ENCODE peak calls at places on chromosomes 3 and 15, in ten cellular contexts. K is thyroid gland, J is ovary, P is uterus, H is Peyer's patch, E is sigmoid colon, T is breast epithelium, D is HCT116, V is upper lobe of left lung, I is stomach. U is an unnamed sample.
A peak's percentile ranks its signal among the peaks of the same experiment; 100 is the strongest.

GRCh38 chr3:9901967-9902366 is 681 bp upstream of the IL17RE start:
- DNase-seq in K (no peak), J (no peak), P (no peak), H (no peak), E (no peak), T (no peak), D (no peak), V (no peak), I (no peak), U (no peak)

GRCh38 chr15:41734079-41734478 is 40.2 kb upstream of the MAPKBP1 start:
- DNase-seq in K (no peak), J (no peak), P (no peak), H (no peak), E (no peak), T (no peak), D (no peak), V (no peak), I (no peak), U (no peak)

GRCh38 chr3:105006164-105006563 is 360.5 kb upstream of the ALCAM start:
- DNase-seq in K (no peak), J (no peak), P (no peak), H (no peak), E (no peak), T (no peak), D (no peak), V (no peak), I (no peak), U (no peak)

GRCh38 chr3:160981217-160981938 is 123.8 kb downstream of the B3GALNT1 start:
- DNase-seq in K (no peak), J (no peak), P (no peak), H (peak; percentile 16), E (no peak), T (no peak), D (no peak), V (peak; percentile 50), I (no peak), U (no peak)

GRCh38 chr3:142931222-142931621 is 32.3 kb downstream of the PAQR9 start:
- DNase-seq in K (no peak), J (no peak), P (no peak), H (no peak), E (no peak), T (no peak), D (no peak), V (no peak), I (no peak), U (no peak)

GRCh38 chr3:153113553-153113952 is 48.5 kb upstream of the RAP2B start:
- DNase-seq in K (no peak), J (no peak), P (no peak), H (no peak), E (no peak), T (no peak), D (no peak), V (no peak), I (no peak), U (no peak)

GRCh38 chr3:113277414-113277813 is 66.1 kb downstream of the BOC start:
- DNase-seq in K (no peak), J (no peak), P (no peak), H (no peak), E (no peak), T (no peak), D (no peak), V (no peak), I (no peak), U (no peak)

GRCh38 chr3:13323822-13324221 is 96.3 kb downstream of the NUP210 start:
- DNase-seq in K (no peak), J (no peak), P (no peak), H (no peak), E (no peak), T (no peak), D (no peak), V (no peak), I (no peak), U (no peak)

GRCh38 chr3:95815828-95816227 is 998.6 kb upstream of the EPHA6 start:
- DNase-seq in K (no peak), J (no peak), P (no peak), H (no peak), E (no peak), T (no peak), D (no peak), V (no peak), I (no peak), U (no peak)

GRCh38 chr3:171267089-171267488 is 193.1 kb downstream of the TNIK start:
- DNase-seq in K (peak; percentile 36), J (no peak), P (no peak), H (no peak), E (no peak), T (no peak), D (no peak), V (no peak), I (no peak), U (no peak)
- TF ChIP-seq POLR2A in K (no peak), J (no peak), P (no peak), H (no peak), E (no peak), T (no peak), D (no peak), V (no peak), I (no peak), U (no peak)

DNA sequence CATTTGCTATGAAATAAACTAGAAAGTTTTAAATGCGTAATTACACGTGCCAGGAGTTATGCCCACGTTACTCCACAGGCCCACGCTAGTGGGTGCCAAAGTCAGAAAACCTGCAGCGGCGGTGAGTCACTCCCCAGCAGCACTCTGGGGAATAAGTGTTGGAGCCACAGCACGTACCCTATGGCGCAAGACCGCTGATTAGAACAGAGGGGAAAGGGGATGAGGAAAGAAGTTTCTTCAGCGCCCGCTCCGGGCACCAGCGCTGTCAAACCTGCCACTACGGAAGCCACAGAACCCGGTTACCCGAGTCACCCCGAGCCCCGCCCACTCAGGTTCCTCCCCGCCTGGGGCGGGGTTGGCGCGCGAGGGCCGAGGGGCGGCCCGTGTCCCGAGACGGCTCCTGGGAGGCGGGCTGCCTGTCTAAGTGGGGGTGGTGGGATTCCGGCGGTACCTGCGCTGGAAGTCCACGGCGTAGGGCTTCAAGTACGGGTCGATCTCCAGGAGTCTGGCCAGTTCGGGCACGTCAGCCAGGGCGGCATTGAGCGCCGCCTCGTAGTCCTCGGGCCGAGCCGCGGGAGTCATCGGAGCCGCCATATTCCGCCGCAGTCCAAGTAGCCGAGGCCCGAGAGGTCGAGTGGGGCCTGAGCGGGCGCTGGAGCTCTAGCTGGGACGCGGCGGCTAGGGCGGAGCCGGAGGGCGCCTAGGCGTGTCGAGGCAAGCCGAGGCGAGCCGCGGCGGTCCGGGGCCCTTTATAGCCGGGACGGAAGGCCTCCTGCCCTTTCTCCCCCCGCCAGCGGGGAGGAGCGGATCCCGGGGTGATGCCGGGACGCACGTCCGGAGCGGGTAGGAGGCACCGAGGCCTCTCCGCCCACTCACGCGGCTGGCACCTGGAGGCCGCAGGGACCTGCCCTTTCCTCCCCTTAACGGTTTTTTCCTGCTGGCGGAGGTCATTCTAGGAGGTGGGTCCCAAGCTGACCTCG is at the start of gene GBE1:
- DNase-seq in K (peak; percentile 92), J (peak; percentile 88), P (peak; percentile 93), H (peak; percentile 90), E (peak; percentile 96), T (peak; percentile 87), D (peak; percentile 71), V (peak; percentile 97), I (peak; percentile 93), U (peak; percentile 93)
- TF ChIP-seq CTCF in K (peak; percentile 23), J (peak; percentile 45), P (peak; percentile 28), H (peak; percentile 46), E (peak; percentile 13), T (peak; percentile 41), D (peak; percentile 36), V (peak; percentile 37), I (no peak), U (no peak)

GRCh38 chr15:63049747-63050439 is 7.3 kb downstream of the TPM1 start:
- DNase-seq in K (no peak), J (no peak), P (no peak), H (no peak), E (no peak), T (no peak), D (no peak), V (no peak), I (no peak), U (no peak)
- H3K27ac ChIP-seq in K (peak overlapping the region; percentile 92), J (peak overlapping the region; percentile 16), P (peak overlapping the region; percentile 97), H (peak overlapping the region; percentile 97), E (peak overlapping the region; percentile 98), T (peak overlapping the region; percentile 93), D (no peak overlapping the region), V (peak overlapping the region; percentile 90), I (peak overlapping the region; percentile 44), U (peak overlapping the region; percentile 91)

DNA sequence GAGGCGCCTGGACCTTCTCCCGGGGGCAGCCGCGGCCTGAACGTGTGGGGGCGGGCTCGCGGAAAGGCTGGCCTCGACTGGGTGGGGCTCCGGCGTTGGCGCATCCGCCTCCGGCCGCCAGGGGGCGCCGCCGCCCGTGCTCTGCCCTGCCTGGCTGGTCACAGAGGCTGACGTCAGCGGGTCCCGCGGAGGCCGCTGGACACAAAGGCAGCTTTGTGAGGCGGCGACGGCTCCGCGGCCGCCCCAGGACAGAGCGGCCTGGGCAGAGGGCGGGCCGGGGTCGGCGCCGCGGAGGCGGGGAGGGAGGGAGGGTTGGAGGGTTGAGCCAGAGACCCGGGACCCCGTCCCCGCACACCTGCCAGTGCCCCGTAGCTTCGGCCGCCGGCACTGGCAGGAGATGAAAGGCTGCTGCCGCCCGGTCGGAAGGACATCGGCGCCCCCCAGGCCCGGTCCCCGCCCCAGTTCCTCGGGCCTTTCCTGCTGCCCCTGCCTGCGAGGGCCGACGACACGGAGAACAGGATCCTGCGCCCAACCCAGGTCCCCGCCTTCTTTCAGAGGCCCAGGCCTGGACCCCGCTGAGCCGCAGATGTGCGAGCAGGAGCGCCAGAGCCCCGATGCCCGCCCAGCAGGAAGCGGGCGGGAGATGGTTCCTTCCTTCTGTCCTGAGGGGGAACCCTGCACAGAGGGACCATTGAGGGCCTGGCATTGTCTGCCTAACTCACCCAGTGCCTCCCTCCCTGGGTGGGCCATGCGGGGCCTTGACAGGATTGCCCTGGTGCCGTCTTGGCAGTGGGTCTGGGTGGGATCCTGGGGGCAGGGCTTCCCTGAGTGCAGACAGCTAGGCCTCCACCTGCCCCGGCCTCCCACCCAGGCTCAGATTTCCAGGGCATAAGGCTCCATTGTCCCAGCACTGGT is 8.7 kb upstream of the SEMA3B start:
- DNase-seq in K (peak; percentile 94), J (peak; percentile 93), P (peak; percentile 92), H (peak; percentile 87), E (peak; percentile 97), T (peak; percentile 94), D (no peak), V (peak; percentile 97), I (peak; percentile 96), U (peak; percentile 95)
- TF ChIP-seq POLR2A in K (no peak), J (peak; percentile 92), P (peak; percentile 77), H (peak; percentile 52), E (peak; percentile 30), T (peak; percentile 20), D (no peak), V (no peak), I (no peak), U (peak; percentile 71)

DNA sequence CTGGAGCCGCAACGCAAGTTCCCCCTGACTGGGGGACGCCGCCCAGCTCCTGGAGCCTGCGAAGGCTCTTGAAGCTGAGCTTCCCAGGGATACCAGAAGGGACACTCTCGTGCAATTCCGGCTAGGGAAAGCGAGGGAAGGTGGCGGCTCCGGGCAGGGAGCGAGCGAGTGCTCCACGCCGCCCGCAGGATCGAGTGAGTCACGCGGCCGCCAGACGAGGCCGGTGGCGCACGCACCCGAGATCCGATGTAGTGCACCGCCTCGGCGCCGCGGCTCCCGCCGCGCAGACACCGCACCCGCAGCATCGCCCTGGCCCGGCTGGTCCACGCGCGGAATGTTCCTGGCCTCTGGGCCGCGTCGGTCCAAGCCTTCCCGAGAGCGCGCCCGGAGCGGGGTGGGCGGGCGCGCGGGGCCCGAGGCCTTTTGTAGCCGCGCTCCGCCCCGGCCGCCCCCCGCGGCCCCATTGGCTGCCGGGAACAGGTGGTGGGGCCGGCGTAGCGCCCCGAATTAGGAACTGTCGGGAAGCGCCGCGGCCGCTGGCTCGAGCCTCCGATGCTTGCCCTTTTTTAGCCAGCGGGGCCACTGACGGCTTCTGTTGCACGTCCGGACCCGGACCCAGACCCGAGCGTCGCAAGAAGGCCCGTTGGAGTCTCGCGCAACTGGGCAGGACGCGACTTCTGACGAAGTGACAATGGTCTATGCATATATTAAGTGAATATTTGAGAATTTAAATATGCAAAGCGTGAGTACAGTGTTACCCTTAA is at the start of gene GATM:
- DNase-seq in K (peak; percentile 78), J (peak; percentile 82), P (peak; percentile 71), H (peak; percentile 72), E (peak; percentile 94), T (peak; percentile 79), D (no peak), V (peak; percentile 57), I (peak; percentile 80), U (peak; percentile 83)
- TF ChIP-seq CTCF in K (peak; percentile 47), J (peak; percentile 40), P (peak; percentile 14), H (peak; percentile 61), E (peak; percentile 59), T (peak; percentile 61), D (no peak), V (peak; percentile 40), I (no peak), U (peak; percentile 40)